ENCODE peak calls at places on chromosomes 6 and 20, in eight cellular contexts. I is A549, C is mesenchymal stem cell, O is neural progenitor cell, Q is body of pancreas, V is mammary epithelial cell, N is PC-3, L is psoas muscle. E is an unnamed sample. For H3K4me1, the result is how much of the 10 kb centered on the place peaks cover.

GRCh38 chr6:140318408-140318807 is 944.0 kb upstream of the CITED2 start:
- DNase-seq in I (no peak), C (peak), O (no peak), Q (no peak), V (no peak), N (no peak), L (no peak), E (no peak)

GRCh38 chr6:17725083-17725482 is 18.4 kb upstream of the NUP153 start:
- DNase-seq in I (no peak), C (peak), O (no peak), Q (peak), V (no peak), N (no peak), L (no peak), E (no peak)

GRCh38 chr20:57768519-57768918 is 58.7 kb upstream of the PMEPA1 start:
- DNase-seq in I (no peak), C (no peak), O (no peak), Q (no peak), V (no peak), N (no peak), L (no peak), E (no peak)

GRCh38 chr6:168676552-168677317 is 235.8 kb downstream of the SMOC2 start:
- DNase-seq in I (no peak), C (no peak), O (no peak), Q (no peak), V (no peak), N (no peak), L (no peak), E (no peak)

GRCh38 chr6:106050538-106050937 is 35.6 kb upstream of the PRDM1 start:
- DNase-seq in I (no peak), C (no peak), O (no peak), Q (no peak), V (no peak), N (no peak), L (no peak), E (no peak)

GRCh38 chr6:28425942-28426541 is 17.2 kb downstream of the ZSCAN23 start:
- DNase-seq in I (no peak), C (no peak), O (no peak), Q (no peak), V (no peak), N (no peak), L (no peak), E (no peak)

GRCh38 chr6:146981981-146982380 is 222.2 kb upstream of the STXBP5 start:
- DNase-seq in I (no peak), C (no peak), O (no peak), Q (no peak), V (no peak), N (no peak), L (no peak), E (no peak)

GRCh38 chr6:137698636-137699035 is 168.4 kb upstream of the TNFAIP3 start:
- DNase-seq in I (no peak), C (peak), O (no peak), Q (no peak), V (peak), N (no peak), L (no peak), E (peak)

GRCh38 chr6:119881416-119881815 is 531.9 kb upstream of the MAN1A1 start:
- DNase-seq in I (no peak), C (peak), O (no peak), Q (no peak), V (peak), N (no peak), L (no peak), E (no peak)

GRCh38 chr20:53575481-53576194 is 18.0 kb downstream of the ZNF217 start:
- DNase-seq in I (no peak), C (no peak), O (no peak), Q (no peak), V (no peak), N (no peak), L (no peak), E (no peak)

GRCh38 chr20:50196896-50197295 is 6.3 kb downstream of the CEBPB start:
- DNase-seq in I (no peak), C (no peak), O (no peak), Q (no peak), V (no peak), N (no peak), L (no peak), E (no peak)

GRCh38 chr6:56693246-56693607 is 50.5 kb upstream of the DST start:
- DNase-seq in I (no peak), C (peak), O (no peak), Q (peak), V (peak), N (peak), L (peak), E (peak)

GRCh38 chr6:157187182-157188093 is 135.9 kb downstream of the TMEM242 start:
- DNase-seq in I (no peak), C (peak), O (no peak), Q (peak), V (no peak), N (peak), L (no peak), E (no peak)

GRCh38 chr6:5763407-5763806 is 243.3 kb downstream of the NRN1 start:
- DNase-seq in I (no peak), C (peak), O (no peak), Q (no peak), V (no peak), N (peak), L (no peak), E (no peak)

GRCh38 chr6:26064619-26065257 is 22.5 kb upstream of the HFE start:
- DNase-seq in I (no peak), C (peak), O (peak), Q (peak), V (peak), N (peak), L (no peak), E (no peak)

GRCh38 chr20:36462440-36463211 is 78.7 kb upstream of the MYL9 start:
- DNase-seq in I (no peak), C (peak), O (peak), Q (peak), V (no peak), N (peak), L (peak), E (peak)

GRCh38 chr6:144362042-144363018 is 77.2 kb downstream of the UTRN start:
- DNase-seq in I (no peak), C (peak), O (no peak), Q (peak), V (no peak), N (no peak), L (no peak), E (no peak)
- H3K27ac ChIP-seq in I (peak), C (no peak), O (no peak), Q (peak), V (no peak), N (no peak), L (peak), E (peak)

DNA sequence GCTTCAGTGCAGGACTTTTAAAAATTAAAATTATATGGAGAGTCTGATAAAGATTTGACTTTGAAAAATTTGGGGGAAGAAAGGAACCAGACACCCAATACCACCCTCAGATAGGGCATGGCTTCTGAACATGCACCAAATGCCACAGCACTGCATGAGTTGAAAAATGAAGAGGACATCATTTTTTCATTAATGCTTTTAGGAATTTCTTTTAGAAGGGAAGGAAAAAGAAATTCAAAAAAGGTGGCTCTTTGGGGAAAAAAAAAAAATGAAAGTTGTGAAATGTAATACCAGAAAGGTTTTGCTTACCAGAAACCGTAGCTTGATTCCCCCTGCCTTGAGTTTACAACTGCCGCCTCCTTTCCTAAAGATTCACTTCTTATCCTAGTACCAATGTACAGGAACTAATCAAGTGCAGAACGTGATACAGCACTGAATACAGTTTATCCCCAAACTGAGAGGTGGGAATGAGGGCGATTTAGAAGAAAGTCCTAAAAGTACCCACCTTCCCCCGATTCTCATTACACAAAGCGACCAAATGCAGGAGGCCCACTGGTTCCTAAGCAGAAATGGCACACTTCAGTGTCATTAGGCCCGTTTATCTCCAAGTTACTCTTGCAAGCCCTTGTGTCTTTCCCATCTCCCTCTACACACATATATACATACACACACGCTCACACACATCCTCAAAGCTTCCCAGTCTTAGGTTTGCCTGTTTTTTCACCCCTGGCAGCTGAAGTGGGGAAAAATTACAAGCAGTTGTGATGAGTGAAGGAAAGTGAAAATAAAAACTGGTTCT is 2.8 kb downstream of the PPP1R10 start:
- DNase-seq in I (no peak), C (no peak), O (peak), Q (no peak), V (no peak), N (no peak), L (no peak), E (peak)
- H3K4me1 ChIP-seq in I (under half), C (under half), O (under half), Q (half or more), V (under half), N (under half), L (half or more), E (under half)

GRCh38 chr20:33234050-33234449 is 1.7 kb upstream of the BPIFA1 start:
- DNase-seq in I (no peak), C (no peak), O (no peak), Q (no peak), V (no peak), N (no peak), L (no peak), E (no peak)

GRCh38 chr20:33239418-33239817 is 3.6 kb downstream of the BPIFA1 start:
- DNase-seq in I (no peak), C (no peak), O (no peak), Q (no peak), V (no peak), N (no peak), L (no peak), E (no peak)

GRCh38 chr20:33235696-33236095 is at the start of gene BPIFA1:
- DNase-seq in I (no peak), C (no peak), O (no peak), Q (no peak), V (no peak), N (no peak), L (no peak), E (no peak)

GRCh38 chr20:33237989-33238388 is 2.2 kb downstream of the BPIFA1 start:
- DNase-seq in I (no peak), C (no peak), O (no peak), Q (no peak), V (no peak), N (no peak), L (no peak), E (no peak)

DNA sequence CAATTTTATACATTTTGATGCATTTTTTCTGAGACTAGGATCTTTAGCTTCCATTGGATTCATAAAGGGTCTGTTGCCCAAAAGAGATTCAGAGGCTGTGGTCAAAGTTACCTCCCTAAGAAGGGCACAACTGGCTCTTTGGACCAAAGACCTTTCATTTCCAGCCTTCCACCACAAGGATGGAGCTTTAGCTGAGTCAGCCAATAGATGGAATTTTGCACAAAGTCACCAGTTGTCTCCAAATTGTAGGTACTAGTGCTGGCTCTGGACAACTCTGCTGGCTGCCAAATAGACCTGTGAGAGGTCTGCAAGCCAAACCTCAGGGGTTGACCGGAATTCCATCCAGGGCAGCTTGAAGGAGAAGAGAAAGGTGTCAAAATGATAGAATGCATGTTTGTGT is 555 bp downstream of the BPIFA1 start:
- DNase-seq in I (no peak), C (no peak), O (no peak), Q (no peak), V (no peak), N (no peak), L (no peak), E (no peak)
- H3K27ac ChIP-seq in I (no peak), C (no peak), O (no peak), Q (no peak), V (no peak), N (no peak), L (no peak), E (no peak)

GRCh38 chr20:62512812-62513211 is 37.0 kb upstream of the GATA5 start:
- DNase-seq in I (no peak), C (no peak), O (no peak), Q (no peak), V (no peak), N (no peak), L (no peak), E (no peak)
- H3K4me1 ChIP-seq in I (under half), C (under half), O (under half), Q (under half), V (under half), N (under half), L (under half), E (under half)

GRCh38 chr6:3753228-3753795 is 1.8 kb upstream of the PXDC1 start:
- DNase-seq in I (no peak), C (peak), O (no peak), Q (no peak), V (no peak), N (no peak), L (no peak), E (no peak)
- H3K27ac ChIP-seq in I (no peak), C (no peak), O (no peak), Q (no peak), V (no peak), N (no peak), L (peak), E (peak)